ENCODE peak calls at places on chromosomes 6 and 20, in seven cellular contexts. F is HT-29, B is MCF 10A, Y is AG04450, J is LHCN-M2, L is HEK293T, U is posterior cingulate gyrus. Q is an unnamed sample.

GRCh38 chr6:22112490-22112889 is 184.3 kb downstream of the PRL start:
- DNase-seq in U (no peak), J (no peak), Y (no peak), F (no peak), B (peak), L (no peak), Q (no peak)

GRCh38 chr6:13365320-13365719 is 37.0 kb upstream of the TBC1D7 start:
- DNase-seq in B (no peak), U (no peak), L (no peak), Y (no peak), F (no peak), J (no peak), Q (no peak)

GRCh38 chr20:57393321-57394086 is 2.3 kb downstream of the RBM38 start:
- DNase-seq in B (no peak), Y (no peak), F (peak), L (no peak), J (no peak), U (no peak), Q (peak)

GRCh38 chr6:150659046-150659763 is 59.5 kb downstream of the PLEKHG1 start:
- DNase-seq in L (no peak), J (no peak), U (no peak), Y (no peak), B (no peak), F (no peak), Q (no peak)

GRCh38 chr20:1997483-1998192 is 3.8 kb upstream of the PDYN start:
- DNase-seq in F (no peak), B (no peak), J (no peak), Y (no peak), L (no peak), U (no peak), Q (no peak)

GRCh38 chr20:18224968-18225568 is 63.3 kb upstream of the ZNF133 start:
- DNase-seq in F (peak), U (peak), Y (peak), J (peak), B (peak), L (peak), Q (peak)

GRCh38 chr6:26270903-26271639 is 93.9 kb upstream of the BTN3A2 start:
- DNase-seq in U (no peak), Y (no peak), J (no peak), B (peak), L (no peak), F (peak), Q (peak)

GRCh38 chr6:143329323-143329722 is 121.2 kb downstream of the ADAT2 start:
- DNase-seq in F (peak), J (no peak), U (no peak), L (no peak), Y (no peak), B (peak), Q (no peak)

GRCh38 chr6:31878761-31879542 is at the start of gene SLC44A4:
- DNase-seq in J (no peak), U (no peak), Y (no peak), B (no peak), L (no peak), F (peak), Q (no peak)

GRCh38 chr20:44041001-44041400 is 126.3 kb downstream of the TOX2 start:
- DNase-seq in L (no peak), F (no peak), J (no peak), Y (no peak), U (no peak), B (no peak), Q (no peak)

GRCh38 chr20:50708845-50709555 is 17.7 kb upstream of the RIPOR3 start:
- DNase-seq in F (no peak), Y (no peak), B (no peak), L (no peak), J (no peak), U (no peak), Q (no peak)

GRCh38 chr6:36888654-36889481 is 3.1 kb downstream of the C6orf89 start:
- DNase-seq in U (no peak), F (no peak), Y (no peak), J (no peak), L (no peak), B (no peak), Q (no peak)

GRCh38 chr6:94736231-94736630 is 841.1 kb upstream of the MANEA start:
- DNase-seq in U (no peak), J (no peak), F (no peak), B (no peak), L (no peak), Y (no peak), Q (no peak)

GRCh38 chr6:158816329-158816728 is 2.8 kb downstream of the EZR start:
- DNase-seq in F (peak), B (peak), L (no peak), U (no peak), Y (no peak), J (no peak), Q (no peak)

GRCh38 chr6:110093981-110094380 is 85.5 kb downstream of the WASF1 start:
- DNase-seq in L (no peak), Y (no peak), B (peak), U (no peak), J (no peak), F (no peak), Q (no peak)

GRCh38 chr6:10962673-10963072 is 75.8 kb downstream of the SYCP2L start:
- DNase-seq in F (no peak), L (no peak), Y (peak), B (peak), J (peak), U (no peak), Q (no peak)

GRCh38 chr6:166127624-166128472 is 39.8 kb downstream of the TBXT start:
- DNase-seq in B (no peak), U (no peak), Y (no peak), L (no peak), F (no peak), J (no peak), Q (no peak)

GRCh38 chr20:21796059-21796458 is 90.6 kb downstream of the PAX1 start:
- DNase-seq in B (peak), U (no peak), F (peak), L (no peak), J (no peak), Y (no peak), Q (peak)

GRCh38 chr6:133368664-133369063 is 127.5 kb downstream of the EYA4 start:
- DNase-seq in L (peak), B (peak), J (no peak), Y (no peak), U (no peak), F (peak), Q (no peak)

GRCh38 chr6:8837343-8837742 is 402.0 kb upstream of the SLC35B3 start:
- DNase-seq in J (no peak), U (no peak), F (no peak), B (no peak), L (no peak), Y (no peak), Q (no peak)

GRCh38 chr20:24917056-24917455 is 32.0 kb upstream of the CST7 start:
- DNase-seq in J (no peak), L (no peak), Y (no peak), F (no peak), B (no peak), U (no peak), Q (no peak)

GRCh38 chr6:18260448-18261106 is 3.8 kb downstream of the DEK start:
- DNase-seq in B (peak), F (no peak), J (peak), U (no peak), L (no peak), Y (no peak), Q (peak)

GRCh38 chr20:64113796-64114355 is 6.5 kb upstream of the NPBWR2 start:
- DNase-seq in F (no peak), J (no peak), B (no peak), L (no peak), Y (no peak), U (no peak), Q (no peak)

GRCh38 chr6:37850243-37850642 is 30.7 kb downstream of the ZFAND3 start:
- DNase-seq in U (no peak), Y (no peak), J (no peak), L (no peak), F (no peak), B (no peak), Q (no peak)

GRCh38 chr20:54118220-54119001 is 48.0 kb upstream of the BCAS1 start:
- DNase-seq in U (no peak), B (no peak), F (peak), J (no peak), Y (no peak), L (no peak), Q (no peak)

GRCh38 chr20:15930324-15931305 is 642.6 kb downstream of the KIF16B start:
- DNase-seq in Y (peak), U (no peak), B (peak), F (peak), L (peak), J (peak), Q (peak)

GRCh38 chr6:139161169-139161568 is 26.3 kb downstream of the HECA start:
- DNase-seq in J (peak), U (no peak), L (no peak), B (peak), Y (no peak), F (peak), Q (peak)

GRCh38 chr20:22513574-22513973 is 70.8 kb downstream of the FOXA2 start:
- DNase-seq in B (no peak), J (no peak), Y (no peak), F (no peak), L (no peak), U (no peak), Q (no peak)

GRCh38 chr6:160188773-160189172 is 67.2 kb downstream of the SLC22A1 start:
- DNase-seq in Y (no peak), B (peak), J (no peak), L (no peak), U (no peak), F (no peak), Q (no peak)

GRCh38 chr6:158780963-158781691 is 38.0 kb downstream of the EZR start:
- DNase-seq in B (no peak), F (peak), U (no peak), L (no peak), J (no peak), Y (no peak), Q (no peak)

GRCh38 chr6:126054258-126054702 is 67.9 kb downstream of the TRMT11 start:
- DNase-seq in U (no peak), Y (no peak), J (no peak), L (no peak), F (peak), B (no peak), Q (no peak)

GRCh38 chr6:3650959-3651697 is 100.4 kb downstream of the PXDC1 start:
- DNase-seq in U (no peak), L (no peak), Y (no peak), J (no peak), B (no peak), F (no peak), Q (no peak)

GRCh38 chr6:31125586-31126363 is 5.5 kb upstream of the CDSN start:
- DNase-seq in Y (no peak), B (peak), F (no peak), J (peak), U (no peak), L (no peak), Q (peak)

GRCh38 chr20:43650997-43651525 is 15.9 kb upstream of the MYBL2 start:
- DNase-seq in B (no peak), J (no peak), U (no peak), F (no peak), Y (no peak), L (no peak), Q (no peak)

GRCh38 chr20:1296922-1297321 is 30.8 kb downstream of the SNPH start:
- DNase-seq in B (no peak), F (no peak), Y (no peak), J (no peak), L (no peak), U (no peak), Q (no peak)

GRCh38 chr20:41300906-41301305 is 16.6 kb downstream of the ZHX3 start:
- DNase-seq in J (no peak), F (no peak), U (no peak), L (no peak), Y (no peak), B (no peak), Q (no peak)

GRCh38 chr6:36122495-36123269 is 7.6 kb upstream of the MAPK13 start:
- DNase-seq in U (no peak), Y (no peak), B (no peak), L (no peak), F (no peak), J (no peak), Q (no peak)

GRCh38 chr20:43507150-43508080 is at the start of gene L3MBTL1:
- DNase-seq in L (peak), Y (no peak), F (peak), B (peak), J (no peak), U (peak), Q (peak)

Q was measured in SW480.